ENCODE peak calls at places on chromosomes 3 and 15, in nine cellular contexts. R is BE2C, N is PC-3, S is omental fat pad, B is AG04450, Q is upper lobe of right lung, D is cardiac muscle cell, K is heart left ventricle, F is body of pancreas. C is an unnamed sample.

GRCh38 chr3:43872301-43872700 is 181.6 kb downstream of the ABHD5 start:
- DNase-seq in F (no peak), S (no peak), Q (no peak), K (no peak), N (peak), B (peak), D (no peak), R (no peak), C (no peak)

GRCh38 chr15:60933914-60934885 is 294.9 kb downstream of the RORA start:
- DNase-seq in F (no peak), D (no peak), Q (no peak), B (no peak), K (no peak), S (no peak), N (no peak), R (peak), C (no peak)

GRCh38 chr3:110419096-110419495 is 652.5 kb upstream of the NECTIN3 start:
- DNase-seq in R (no peak), F (no peak), S (no peak), D (no peak), Q (no peak), K (no peak), B (no peak), N (peak), C (no peak)

GRCh38 chr3:47669026-47669749 is 90.5 kb upstream of the CSPG5 start:
- DNase-seq in K (no peak), D (no peak), B (no peak), R (no peak), N (peak), Q (no peak), F (no peak), S (no peak), C (no peak)

GRCh38 chr3:149506540-149506939 is 32.0 kb downstream of the TM4SF4 start:
- DNase-seq in R (no peak), B (no peak), F (no peak), N (peak), D (no peak), S (no peak), Q (no peak), K (no peak), C (no peak)

GRCh38 chr3:106401666-106402319 is 533.0 kb upstream of the CBLB start:
- DNase-seq in B (no peak), N (peak), K (no peak), D (no peak), Q (no peak), R (no peak), F (no peak), S (no peak), C (no peak)

GRCh38 chr3:177538064-177538742 is 340.9 kb upstream of the TBL1XR1 start:
- DNase-seq in K (peak), B (no peak), S (no peak), F (peak), Q (no peak), D (no peak), N (no peak), R (no peak), C (no peak)

GRCh38 chr3:9902372-9903237 is at the start of gene IL17RE:
- DNase-seq in B (no peak), D (no peak), S (no peak), F (peak), Q (peak), N (no peak), R (no peak), K (no peak), C (no peak)

GRCh38 chr3:126913524-126913923 is 69.4 kb upstream of the PLXNA1 start:
- DNase-seq in D (no peak), F (no peak), N (peak), B (no peak), S (no peak), K (no peak), R (no peak), Q (no peak), C (no peak)

GRCh38 chr15:74006774-74007639 is 12.5 kb downstream of the PML start:
- DNase-seq in K (no peak), Q (no peak), B (no peak), N (no peak), F (no peak), S (no peak), R (no peak), D (no peak), C (no peak)

GRCh38 chr15:80242132-80242769 is 9.8 kb downstream of the CTXND1 start:
- DNase-seq in N (peak), B (no peak), D (peak), S (no peak), F (peak), K (peak), Q (no peak), R (peak), C (no peak)

GRCh38 chr3:28667646-28668376 is 319.2 kb upstream of the AZI2 start:
- DNase-seq in S (no peak), D (peak), N (peak), K (peak), R (peak), F (peak), B (peak), Q (no peak), C (no peak)

GRCh38 chr15:41256577-41257038 is 25.5 kb downstream of the CHP1 start:
- DNase-seq in F (peak), Q (no peak), D (no peak), B (no peak), R (no peak), K (no peak), N (peak), S (no peak), C (no peak)

GRCh38 chr3:63232764-63233396 is 45.2 kb upstream of the SYNPR start:
- DNase-seq in R (no peak), K (no peak), Q (no peak), N (peak), B (no peak), S (no peak), D (peak), F (no peak), C (no peak)

GRCh38 chr3:197465197-197465995 is 90.4 kb downstream of the BDH1 start:
- DNase-seq in S (no peak), B (no peak), D (no peak), R (no peak), N (no peak), F (no peak), Q (peak), K (no peak), C (no peak)

GRCh38 chr3:2810723-2811122 is 299.5 kb downstream of the IL5RA start:
- DNase-seq in B (no peak), F (no peak), S (no peak), D (peak), N (peak), K (no peak), R (no peak), Q (no peak), C (no peak)

GRCh38 chr3:52313774-52314188 is 2.3 kb upstream of the DNAH1 start:
- DNase-seq in R (no peak), D (no peak), S (no peak), N (peak), Q (no peak), F (peak), B (no peak), K (peak), C (no peak)

GRCh38 chr3:45509038-45509767 is 85.3 kb upstream of the LIMD1 start:
- DNase-seq in S (no peak), F (no peak), D (no peak), Q (no peak), K (no peak), N (peak), B (peak), R (no peak), C (no peak)

GRCh38 chr3:46455231-46456115 is 9.2 kb downstream of the LTF start:
- DNase-seq in K (no peak), Q (no peak), D (no peak), N (no peak), S (no peak), R (no peak), F (no peak), B (no peak), C (no peak)

GRCh38 chr15:62894322-62895085 is 148.0 kb upstream of the TPM1 start:
- DNase-seq in K (no peak), N (peak), F (no peak), R (peak), D (no peak), Q (no peak), B (no peak), S (no peak), C (no peak)

GRCh38 chr3:194939949-194940770 is 254.5 kb downstream of the FAM43A start:
- DNase-seq in B (no peak), Q (peak), K (no peak), N (no peak), S (no peak), D (peak), R (no peak), F (peak), C (no peak)

GRCh38 chr15:74402873-74403589 is 30.7 kb downstream of the SEMA7A start:
- DNase-seq in S (no peak), R (no peak), B (no peak), Q (no peak), F (peak), K (no peak), N (no peak), D (no peak), C (no peak)

GRCh38 chr3:39569095-39569494 is 101.6 kb downstream of the MOBP start:
- DNase-seq in F (no peak), R (no peak), K (peak), Q (no peak), S (no peak), N (no peak), D (no peak), B (no peak), C (no peak)

GRCh38 chr3:31531465-31531991 is 1.2 kb upstream of the STT3B start:
- DNase-seq in R (no peak), B (no peak), D (peak), Q (no peak), N (peak), S (no peak), K (no peak), F (no peak), C (no peak)
- TF ChIP-seq CTCF in R (peak), B (peak), D (peak), Q (peak), N (peak), S (no peak), K (peak), F (peak), C (no peak)

DNA sequence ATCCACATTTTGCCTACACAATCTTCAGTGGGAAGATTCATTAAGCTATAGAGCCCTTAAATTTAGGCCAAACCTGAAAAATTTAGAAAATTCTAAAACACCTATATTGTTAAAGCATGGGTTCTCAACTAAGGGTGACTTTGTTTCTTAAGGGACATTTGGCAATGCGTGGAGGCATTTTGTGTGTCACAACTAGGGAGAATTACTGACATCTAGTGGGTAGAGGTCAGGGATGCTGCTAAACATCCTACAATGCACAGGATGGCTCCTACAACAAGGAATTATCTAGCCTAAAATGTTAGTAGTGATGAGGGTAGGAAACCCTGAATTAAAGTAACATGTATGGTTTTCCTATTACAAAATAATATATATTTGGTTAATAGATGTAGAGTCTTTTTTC is 55.8 kb downstream of the TBC1D5 start:
- DNase-seq in K (no peak), F (no peak), N (peak), S (no peak), B (no peak), Q (no peak), D (peak), R (peak), C (no peak)
- TF ChIP-seq CTCF in K (peak), F (no peak), N (peak), S (no peak), B (peak), Q (no peak), D (peak), R (peak), C (peak)

GRCh38 chr3:57893156-57893555 is 115.1 kb upstream of the FLNB start:
- DNase-seq in N (no peak), Q (no peak), K (no peak), S (no peak), F (no peak), R (no peak), B (no peak), D (no peak), C (no peak)

GRCh38 chr3:57890874-57891273 is 117.3 kb upstream of the FLNB start:
- DNase-seq in N (no peak), B (no peak), Q (no peak), R (no peak), K (no peak), F (no peak), D (peak), S (no peak), C (no peak)

GRCh38 chr3:57889807-57890206 is 118.4 kb upstream of the FLNB start:
- DNase-seq in N (no peak), S (no peak), D (no peak), K (no peak), Q (no peak), B (no peak), R (no peak), F (no peak), C (no peak)

GRCh38 chr3:57893668-57894067 is 114.6 kb upstream of the FLNB start:
- DNase-seq in B (no peak), R (no peak), K (peak), S (no peak), N (no peak), D (no peak), F (no peak), Q (no peak), C (no peak)

DNA sequence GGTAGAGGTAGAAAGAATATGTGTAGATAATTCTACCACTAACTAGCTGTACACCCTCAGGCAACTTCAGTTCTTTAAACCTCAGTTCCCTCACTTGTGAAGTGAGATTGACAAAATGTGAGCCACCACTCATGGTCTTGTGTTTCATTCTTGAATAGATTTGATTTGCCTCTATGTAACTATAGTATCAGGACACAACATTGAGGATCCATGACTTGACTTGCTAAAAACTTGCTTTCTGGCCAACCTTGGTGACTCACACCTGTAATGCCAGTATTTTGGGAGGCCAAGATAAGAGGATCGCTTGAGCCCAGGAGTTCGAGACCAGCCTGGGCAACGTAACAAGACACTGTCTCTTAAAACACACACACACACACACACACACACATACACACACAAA is 115.8 kb upstream of the FLNB start:
- DNase-seq in R (no peak), Q (no peak), D (no peak), K (peak), N (peak), S (no peak), F (no peak), B (no peak), C (no peak)
- TF ChIP-seq CTCF in R (no peak), Q (no peak), D (no peak), K (no peak), N (no peak), S (no peak), F (no peak), B (no peak), C (no peak)

DNA sequence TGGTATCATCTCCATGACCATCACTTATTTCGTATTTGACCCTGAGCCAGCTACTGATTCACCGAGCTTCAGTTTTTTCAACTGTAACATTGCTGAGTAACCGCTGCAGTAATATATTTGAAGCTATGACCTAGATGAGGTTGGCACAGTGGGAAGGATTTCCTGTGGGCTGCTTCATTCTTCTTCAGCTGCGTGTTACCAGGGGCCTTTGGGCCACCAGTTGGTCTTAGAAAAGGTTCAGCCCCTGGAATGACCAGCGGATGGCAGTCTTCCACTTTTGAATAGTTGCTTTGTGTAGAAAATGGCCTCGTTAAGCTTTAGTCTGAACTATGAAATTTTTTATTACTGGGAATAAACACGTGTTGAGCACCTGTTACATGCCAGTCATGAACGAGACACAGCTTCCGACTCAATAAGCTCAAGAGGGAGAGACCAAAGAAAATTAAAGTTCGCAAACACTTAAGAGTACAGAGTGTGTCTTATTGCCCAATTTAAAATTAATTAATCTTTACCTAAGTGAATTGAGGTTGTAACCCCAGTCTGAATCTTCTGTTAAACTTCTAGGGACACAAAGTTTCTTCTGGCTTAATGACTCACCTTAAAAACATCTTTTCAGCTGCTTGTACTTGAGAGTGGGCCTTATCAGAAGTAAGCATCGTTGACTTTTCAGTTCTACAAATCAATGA is 57.6 kb upstream of the NR2E3 start:
- DNase-seq in K (no peak), B (peak), S (no peak), F (peak), D (peak), R (peak), N (peak), Q (no peak), C (no peak)
- TF ChIP-seq CTCF in K (peak), B (peak), S (no peak), F (peak), D (peak), R (peak), N (peak), Q (peak), C (peak)

GRCh38 chr3:98920166-98920565 is 18.7 kb upstream of the DCBLD2 start:
- DNase-seq in K (no peak), D (no peak), B (no peak), S (no peak), N (no peak), Q (no peak), F (no peak), R (no peak), C (no peak)

GRCh38 chr3:98917608-98918007 is 16.1 kb upstream of the DCBLD2 start:
- DNase-seq in R (no peak), Q (no peak), B (no peak), S (no peak), D (no peak), N (no peak), K (no peak), F (no peak), C (no peak)

GRCh38 chr3:98918586-98918985 is 17.1 kb upstream of the DCBLD2 start:
- DNase-seq in S (no peak), B (no peak), F (no peak), D (no peak), R (no peak), K (no peak), N (peak), Q (no peak), C (no peak)

GRCh38 chr3:98921957-98922356 is 20.5 kb upstream of the DCBLD2 start:
- DNase-seq in F (no peak), R (no peak), Q (no peak), B (no peak), S (no peak), K (no peak), N (no peak), D (peak), C (no peak)
- TF ChIP-seq CTCF in F (no peak), R (no peak), Q (no peak), B (no peak), S (no peak), K (no peak), N (no peak), D (no peak), C (no peak)

GRCh38 chr15:31302778-31303433 is 23.7 kb upstream of the KLF13 start:
- DNase-seq in Q (peak), F (no peak), R (no peak), K (no peak), B (no peak), D (no peak), S (no peak), N (no peak), C (no peak)
- TF ChIP-seq CTCF in Q (peak), F (no peak), R (peak), K (no peak), B (no peak), D (no peak), S (no peak), N (no peak), C (peak)

GRCh38 chr3:193148678-193149473 is 92.1 kb upstream of the PLAAT1 start:
- DNase-seq in F (no peak), K (no peak), R (no peak), B (no peak), N (no peak), D (no peak), S (no peak), Q (no peak), C (no peak)
- TF ChIP-seq CTCF in F (no peak), K (no peak), R (no peak), B (no peak), N (no peak), D (no peak), S (no peak), Q (no peak), C (no peak)

C was measured in D721Med.